ENCODE peak calls at places on chromosome 15, in nine cellular contexts. F, M, T, H, I, A, K, V and E are unnamed samples.

GRCh38 chr15:58666957-58667356 is 82.5 kb downstream of the ADAM10 start:
- DNase-seq in F (peak), I (no peak), K (peak), T (peak), H (no peak), V (no peak), A (peak), M (no peak), E (no peak)

GRCh38 chr15:78049691-78050440 is 27.6 kb downstream of the TBC1D2B start:
- DNase-seq in T (peak), I (no peak), F (peak), H (peak), V (no peak), M (no peak), A (peak), K (peak), E (no peak)

GRCh38 chr15:88401972-88402656 is 65.1 kb downstream of the MRPL46 start:
- DNase-seq in H (peak), T (no peak), V (peak), K (no peak), I (no peak), M (peak), A (no peak), F (no peak), E (no peak)

GRCh38 chr15:86355798-86356197 is 276.1 kb downstream of the AGBL1 start:
- DNase-seq in A (no peak), T (no peak), F (no peak), K (no peak), I (no peak), M (peak), H (no peak), V (peak), E (no peak)

GRCh38 chr15:88484781-88485246 is 17.3 kb downstream of the MRPS11 start:
- DNase-seq in V (peak), H (no peak), T (peak), I (no peak), K (peak), F (peak), M (no peak), A (peak), E (no peak)

GRCh38 chr15:20348291-20348899 is 193.2 kb downstream of the GOLGA6L6 start:
- DNase-seq in K (no peak), A (no peak), I (no peak), H (no peak), M (no peak), T (no peak), V (no peak), F (no peak), E (no peak)

GRCh38 chr15:70501849-70502248 is 261.5 kb downstream of the UACA start:
- DNase-seq in H (no peak), I (no peak), M (no peak), A (no peak), T (no peak), F (no peak), V (no peak), K (no peak), E (no peak)

GRCh38 chr15:99105516-99106341 is 849 bp downstream of the SYNM start:
- DNase-seq in I (no peak), V (peak), H (peak), A (peak), M (peak), T (peak), F (peak), K (peak), E (no peak)

GRCh38 chr15:61983087-61983486 is 77.2 kb downstream of the VPS13C start:
- DNase-seq in M (no peak), A (no peak), I (no peak), F (no peak), H (no peak), K (no peak), T (no peak), V (no peak), E (no peak)

GRCh38 chr15:28094732-28095521 is 4.2 kb downstream of the OCA2 start:
- DNase-seq in A (no peak), T (no peak), I (no peak), H (peak), M (peak), V (peak), F (no peak), K (no peak), E (no peak)

GRCh38 chr15:71334434-71334833 is 219.2 kb downstream of the THSD4 start:
- DNase-seq in F (no peak), H (no peak), A (no peak), K (no peak), V (no peak), M (no peak), I (no peak), T (no peak), E (no peak)

GRCh38 chr15:49752517-49752916 is 131.7 kb downstream of the DTWD1 start:
- DNase-seq in H (no peak), F (no peak), I (no peak), T (no peak), M (no peak), A (no peak), V (no peak), K (no peak), E (no peak)

GRCh38 chr15:70788114-70789049 is 25.0 kb upstream of the UACA start:
- DNase-seq in V (no peak), A (peak), M (no peak), K (peak), F (peak), H (no peak), T (peak), I (no peak), E (peak)

GRCh38 chr15:83170474-83171165 is 37.0 kb downstream of the HDGFL3 start:
- DNase-seq in V (no peak), H (no peak), A (peak), M (no peak), F (peak), K (peak), I (peak), T (peak), E (no peak)

GRCh38 chr15:42576040-42576594 is 711 bp downstream of the STARD9 start:
- DNase-seq in T (no peak), K (no peak), H (no peak), M (peak), V (no peak), F (no peak), I (no peak), A (no peak), E (no peak)

GRCh38 chr15:69232144-69232543 is 66.6 kb upstream of the PAQR5 start:
- DNase-seq in T (peak), A (peak), V (no peak), I (no peak), F (peak), M (no peak), K (peak), H (no peak), E (no peak)

GRCh38 chr15:31615643-31616415 is 289.2 kb downstream of the KLF13 start:
- DNase-seq in M (no peak), I (no peak), T (no peak), K (no peak), F (no peak), H (no peak), V (no peak), A (no peak), E (no peak)

GRCh38 chr15:85580914-85581313 is 200.5 kb downstream of the AKAP13 start:
- DNase-seq in H (peak), I (no peak), V (no peak), K (no peak), F (peak), M (no peak), T (no peak), A (no peak), E (no peak)

GRCh38 chr15:65377105-65377975 is 462 bp downstream of the IGDCC3 start:
- DNase-seq in V (peak), H (no peak), K (peak), A (no peak), T (peak), I (no peak), M (peak), F (no peak), E (no peak)

GRCh38 chr15:83818591-83818990 is 164.7 kb downstream of the ADAMTSL3 start:
- DNase-seq in V (no peak), K (no peak), M (no peak), F (no peak), A (no peak), H (no peak), T (no peak), I (no peak), E (no peak)

GRCh38 chr15:48856947-48857346 is 21.0 kb upstream of the EID1 start:
- DNase-seq in H (no peak), F (no peak), A (peak), I (no peak), V (peak), K (peak), M (peak), T (peak), E (no peak)

GRCh38 chr15:92583311-92584034 is 72.1 kb downstream of the FAM174B start:
- DNase-seq in K (no peak), V (no peak), M (no peak), H (no peak), F (no peak), T (no peak), A (no peak), I (no peak), E (no peak)

GRCh38 chr15:56168394-56168793 is 75.3 kb downstream of the RFX7 start:
- DNase-seq in H (no peak), A (peak), K (peak), F (peak), T (peak), I (no peak), M (no peak), V (no peak), E (no peak)

GRCh38 chr15:66826504-66826903 is 124.5 kb downstream of the SMAD6 start:
- DNase-seq in V (no peak), H (no peak), I (no peak), K (no peak), A (no peak), T (no peak), F (no peak), M (no peak), E (no peak)

GRCh38 chr15:95394186-95395067 is 936.1 kb upstream of the NR2F2 start:
- DNase-seq in I (peak), V (no peak), K (peak), F (peak), H (no peak), T (no peak), A (peak), M (no peak), E (no peak)

GRCh38 chr15:78061963-78062427 is 15.5 kb downstream of the TBC1D2B start:
- DNase-seq in V (no peak), F (peak), M (peak), H (peak), T (peak), K (peak), I (no peak), A (peak), E (no peak)

GRCh38 chr15:24957691-24958090 is 2.9 kb downstream of the SNRPN start:
- DNase-seq in V (peak), I (no peak), A (no peak), F (no peak), M (peak), H (no peak), T (no peak), K (no peak), E (no peak)

GRCh38 chr15:58477228-58477627 is 45.4 kb downstream of the LIPC start:
- DNase-seq in K (no peak), F (no peak), H (no peak), I (no peak), M (no peak), A (no peak), V (no peak), T (no peak), E (no peak)

GRCh38 chr15:38768970-38769369 is 204.4 kb upstream of the RASGRP1 start:
- DNase-seq in H (no peak), M (peak), I (peak), V (peak), K (peak), F (peak), A (peak), T (peak), E (no peak)

DNA sequence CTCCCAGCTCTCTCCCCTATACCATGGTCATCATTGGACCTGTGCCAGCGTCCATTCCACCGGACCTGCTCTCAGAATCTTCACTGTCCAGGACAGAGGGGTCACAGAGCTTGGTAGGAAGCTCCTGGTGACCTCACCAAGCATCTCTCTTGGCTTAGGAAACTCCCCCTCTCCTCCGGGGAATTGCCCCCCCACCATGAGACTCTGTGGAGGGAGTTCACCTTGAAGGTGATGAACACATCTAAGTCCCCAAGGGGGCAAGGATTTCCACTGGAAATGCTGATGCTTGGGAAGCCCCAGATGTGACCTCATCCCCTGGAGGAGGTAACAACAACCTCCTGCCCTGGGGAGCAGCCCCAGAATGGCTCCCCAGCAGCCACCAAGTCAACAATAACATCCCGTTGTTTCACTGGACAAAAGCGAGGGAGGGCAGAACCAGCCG is 3.2 kb downstream of the SEMA7A start:
- DNase-seq in A (no peak), V (no peak), I (no peak), H (no peak), T (no peak), F (peak), K (peak), M (no peak), E (no peak)
- H3K4me3 ChIP-seq in A (no peak), V (no peak), I (peak), H (no peak), T (no peak), F (peak), K (peak), M (no peak), E (peak)

DNA sequence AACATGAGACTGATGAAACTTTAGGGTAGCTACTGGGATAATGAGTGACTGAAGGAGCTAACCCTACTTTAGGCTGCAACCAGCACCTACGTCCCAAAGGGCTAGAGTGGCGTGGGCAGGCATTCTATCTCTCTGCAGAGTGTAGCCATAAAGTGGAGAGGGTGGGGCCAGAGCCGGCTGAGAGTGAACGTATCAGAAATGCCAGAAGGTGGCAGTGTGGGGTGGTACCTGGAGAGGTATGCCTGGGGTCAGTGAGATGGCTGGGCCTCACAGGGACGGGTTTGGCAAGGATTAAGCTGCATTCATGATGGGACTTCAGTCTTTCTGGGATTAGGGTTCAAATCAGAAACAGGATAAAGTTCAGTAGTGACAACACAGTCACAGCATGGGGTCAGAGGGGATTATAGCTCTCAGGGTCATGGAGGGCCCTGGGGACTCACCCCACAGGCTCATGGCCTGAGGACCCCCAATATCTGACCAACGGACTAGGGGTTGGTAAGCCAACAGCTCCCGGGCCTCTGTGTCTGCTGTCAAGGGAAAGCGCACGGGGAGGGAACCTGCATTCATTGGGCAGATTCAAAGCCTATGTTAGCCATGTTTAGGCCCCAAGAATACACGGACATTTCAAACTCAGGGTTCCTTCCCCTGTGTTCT is 86.5 kb upstream of the FOXB1 start:
- DNase-seq in T (peak), K (peak), H (peak), A (peak), I (no peak), V (peak), M (peak), F (peak), E (peak)
- TF ChIP-seq CTCF in T (peak), K (peak), H (peak), A (peak), I (peak), V (peak), M (peak), F (peak), E (peak)

GRCh38 chr15:100879046-100879445 is 585 bp upstream of the ALDH1A3 start:
- DNase-seq in T (no peak), I (no peak), A (no peak), H (no peak), K (no peak), F (no peak), M (peak), V (peak), E (no peak)
- H3K4me3 ChIP-seq in T (peak), I (peak), A (peak), H (no peak), K (peak), F (peak), M (peak), V (peak), E (peak)

DNA sequence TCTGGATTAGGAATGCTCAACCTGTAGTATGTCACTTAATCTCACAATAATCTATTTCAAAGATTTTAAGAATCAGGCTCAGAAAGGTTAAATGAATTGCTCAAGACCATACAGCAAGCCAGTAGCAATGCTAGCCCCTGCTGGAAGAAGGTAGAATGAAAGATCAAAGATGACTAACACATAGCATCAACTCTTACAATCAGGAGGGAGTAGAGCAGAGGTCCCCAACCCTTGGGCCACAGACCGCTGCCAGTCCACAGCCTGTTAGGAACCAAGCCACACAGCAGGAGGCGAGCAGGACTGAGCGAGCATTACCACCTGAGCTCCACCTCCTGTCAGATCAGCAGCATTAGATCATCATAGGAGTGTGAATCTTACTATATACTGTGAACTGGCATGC is 15.5 kb upstream of the GATM start:
- DNase-seq in K (peak), T (no peak), I (no peak), F (peak), A (no peak), H (no peak), M (no peak), V (no peak), E (no peak)
- TF ChIP-seq CTCF in K (no peak), T (peak), I (peak), F (peak), A (peak), H (no peak), M (peak), V (peak), E (peak)

GRCh38 chr15:34490421-34491193 is 53.0 kb upstream of the GOLGA8A start:
- DNase-seq in T (no peak), I (no peak), H (no peak), V (peak), A (no peak), F (no peak), M (no peak), K (no peak), E (no peak)
- H3K4me3 ChIP-seq in T (no peak), I (no peak), H (no peak), V (peak), A (no peak), F (no peak), M (peak), K (no peak), E (no peak)

GRCh38 chr15:40594429-40594836 is 384 bp downstream of the KNL1 start:
- DNase-seq in A (peak), V (peak), F (peak), K (peak), H (no peak), I (no peak), M (peak), T (peak), E (no peak)
- TF ChIP-seq CTCF in A (no peak), V (no peak), F (no peak), K (no peak), H (peak), I (peak), M (peak), T (peak), E (no peak)